ENCODE peak calls at places on chromosomes 12 and 14, in nine cellular contexts. One of them, this sample, is unnamed.

GRCh38 chr12:34400986-34401658 is 378.8 kb downstream of the ALG10 start:
- DNase-seq in lung microvascular endothelial cell: no peak
- DNase-seq in T follicular helper cell: no peak
- DNase-seq in nephron progenitor cell: no peak
- DNase-seq in mucosa of descending colon: peak
- DNase-seq in kidney: peak
- DNase-seq in coronary artery: peak
- DNase-seq in cardiac fibroblast: no peak
- DNase-seq in kidney tubule cell: no peak
- DNase-seq in this sample: no peak

GRCh38 chr12:104494137-104494815 is 37.5 kb downstream of the CHST11 start:
- DNase-seq in cardiac fibroblast: no peak
- DNase-seq in kidney tubule cell: no peak
- DNase-seq in T follicular helper cell: peak
- DNase-seq in kidney: no peak
- DNase-seq in lung microvascular endothelial cell: no peak
- DNase-seq in coronary artery: no peak
- DNase-seq in mucosa of descending colon: no peak
- DNase-seq in nephron progenitor cell: no peak
- DNase-seq in this sample: no peak

GRCh38 chr12:12719496-12719895 is 2.3 kb downstream of the CDKN1B start:
- DNase-seq in nephron progenitor cell: no peak
- DNase-seq in kidney: no peak
- DNase-seq in coronary artery: no peak
- DNase-seq in lung microvascular endothelial cell: peak
- DNase-seq in kidney tubule cell: peak
- DNase-seq in T follicular helper cell: no peak
- DNase-seq in mucosa of descending colon: no peak
- DNase-seq in cardiac fibroblast: no peak
- DNase-seq in this sample: no peak

GRCh38 chr12:116403546-116403945 is 126.1 kb upstream of the MED13L start:
- DNase-seq in mucosa of descending colon: no peak
- DNase-seq in lung microvascular endothelial cell: no peak
- DNase-seq in kidney tubule cell: peak
- DNase-seq in coronary artery: no peak
- DNase-seq in cardiac fibroblast: no peak
- DNase-seq in nephron progenitor cell: no peak
- DNase-seq in kidney: no peak
- DNase-seq in T follicular helper cell: no peak
- DNase-seq in this sample: no peak

GRCh38 chr14:77892381-77892871 is 92.5 kb downstream of the ADCK1 start:
- DNase-seq in kidney: no peak
- DNase-seq in coronary artery: no peak
- DNase-seq in nephron progenitor cell: no peak
- DNase-seq in mucosa of descending colon: no peak
- DNase-seq in kidney tubule cell: peak
- DNase-seq in cardiac fibroblast: peak
- DNase-seq in T follicular helper cell: no peak
- DNase-seq in lung microvascular endothelial cell: peak
- DNase-seq in this sample: no peak

GRCh38 chr12:57195655-57196371 is 20.8 kb upstream of the NXPH4 start:
- DNase-seq in kidney: no peak
- DNase-seq in cardiac fibroblast: no peak
- DNase-seq in mucosa of descending colon: peak
- DNase-seq in coronary artery: no peak
- DNase-seq in lung microvascular endothelial cell: no peak
- DNase-seq in T follicular helper cell: no peak
- DNase-seq in kidney tubule cell: no peak
- DNase-seq in nephron progenitor cell: no peak
- DNase-seq in this sample: no peak

GRCh38 chr12:127928178-127928577 is 338.8 kb upstream of the TMEM132C start:
- DNase-seq in T follicular helper cell: no peak
- DNase-seq in kidney tubule cell: no peak
- DNase-seq in lung microvascular endothelial cell: no peak
- DNase-seq in mucosa of descending colon: no peak
- DNase-seq in cardiac fibroblast: no peak
- DNase-seq in nephron progenitor cell: no peak
- DNase-seq in kidney: no peak
- DNase-seq in coronary artery: no peak
- DNase-seq in this sample: no peak

GRCh38 chr12:121259074-121259473 is 37.4 kb downstream of the CAMKK2 start:
- DNase-seq in cardiac fibroblast: no peak
- DNase-seq in T follicular helper cell: no peak
- DNase-seq in coronary artery: no peak
- DNase-seq in lung microvascular endothelial cell: no peak
- DNase-seq in nephron progenitor cell: no peak
- DNase-seq in kidney tubule cell: no peak
- DNase-seq in mucosa of descending colon: no peak
- DNase-seq in kidney: peak
- DNase-seq in this sample: no peak

GRCh38 chr14:68397827-68398226 is 395.0 kb downstream of the ZFP36L1 start:
- DNase-seq in kidney: no peak
- DNase-seq in mucosa of descending colon: no peak
- DNase-seq in coronary artery: no peak
- DNase-seq in T follicular helper cell: no peak
- DNase-seq in nephron progenitor cell: peak
- DNase-seq in lung microvascular endothelial cell: no peak
- DNase-seq in cardiac fibroblast: peak
- DNase-seq in kidney tubule cell: no peak
- DNase-seq in this sample: no peak

GRCh38 chr12:124923906-124924734 is 9.7 kb upstream of the UBC start:
- DNase-seq in mucosa of descending colon: no peak
- DNase-seq in cardiac fibroblast: peak
- DNase-seq in lung microvascular endothelial cell: no peak
- DNase-seq in nephron progenitor cell: no peak
- DNase-seq in T follicular helper cell: no peak
- DNase-seq in kidney: no peak
- DNase-seq in coronary artery: no peak
- DNase-seq in kidney tubule cell: peak
- DNase-seq in this sample: no peak

GRCh38 chr14:80549141-80549540 is 337.8 kb upstream of the DIO2 start:
- DNase-seq in mucosa of descending colon: no peak
- DNase-seq in cardiac fibroblast: peak
- DNase-seq in nephron progenitor cell: no peak
- DNase-seq in kidney tubule cell: no peak
- DNase-seq in T follicular helper cell: no peak
- DNase-seq in kidney: no peak
- DNase-seq in lung microvascular endothelial cell: no peak
- DNase-seq in coronary artery: no peak
- DNase-seq in this sample: no peak

GRCh38 chr14:31420319-31421081 is at the start of gene HEATR5A:
- DNase-seq in lung microvascular endothelial cell: peak
- DNase-seq in nephron progenitor cell: peak
- DNase-seq in cardiac fibroblast: peak
- DNase-seq in T follicular helper cell: peak
- DNase-seq in coronary artery: peak
- DNase-seq in mucosa of descending colon: peak
- DNase-seq in kidney tubule cell: peak
- DNase-seq in kidney: peak
- DNase-seq in this sample: peak

GRCh38 chr12:32918890-32919791 is 22.6 kb upstream of the PKP2 start:
- DNase-seq in kidney: no peak
- DNase-seq in cardiac fibroblast: peak
- DNase-seq in nephron progenitor cell: peak
- DNase-seq in T follicular helper cell: no peak
- DNase-seq in lung microvascular endothelial cell: peak
- DNase-seq in mucosa of descending colon: no peak
- DNase-seq in kidney tubule cell: peak
- DNase-seq in coronary artery: no peak
- DNase-seq in this sample: no peak

GRCh38 chr14:93963692-93964091 is 12.7 kb downstream of the ASB2 start:
- DNase-seq in coronary artery: no peak
- DNase-seq in kidney tubule cell: no peak
- DNase-seq in nephron progenitor cell: no peak
- DNase-seq in kidney: peak
- DNase-seq in mucosa of descending colon: no peak
- DNase-seq in T follicular helper cell: no peak
- DNase-seq in cardiac fibroblast: no peak
- DNase-seq in lung microvascular endothelial cell: no peak
- DNase-seq in this sample: no peak

GRCh38 chr14:91119556-91120311 is 5.9 kb downstream of the DGLUCY start:
- DNase-seq in T follicular helper cell: no peak
- DNase-seq in kidney tubule cell: peak
- DNase-seq in cardiac fibroblast: peak
- DNase-seq in coronary artery: no peak
- DNase-seq in mucosa of descending colon: no peak
- DNase-seq in kidney: no peak
- DNase-seq in lung microvascular endothelial cell: peak
- DNase-seq in nephron progenitor cell: no peak
- DNase-seq in this sample: no peak

GRCh38 chr14:23486116-23486515 is 16.6 kb downstream of the NGDN start:
- DNase-seq in coronary artery: no peak
- DNase-seq in mucosa of descending colon: no peak
- DNase-seq in kidney tubule cell: no peak
- DNase-seq in kidney: no peak
- DNase-seq in nephron progenitor cell: no peak
- DNase-seq in lung microvascular endothelial cell: no peak
- DNase-seq in cardiac fibroblast: no peak
- DNase-seq in T follicular helper cell: no peak
- DNase-seq in this sample: no peak

GRCh38 chr14:71341160-71341559 is 433.9 kb downstream of the PCNX1 start:
- DNase-seq in nephron progenitor cell: no peak
- DNase-seq in lung microvascular endothelial cell: no peak
- DNase-seq in cardiac fibroblast: no peak
- DNase-seq in kidney: no peak
- DNase-seq in mucosa of descending colon: no peak
- DNase-seq in T follicular helper cell: no peak
- DNase-seq in kidney tubule cell: no peak
- DNase-seq in coronary artery: no peak
- DNase-seq in this sample: no peak

GRCh38 chr12:67469666-67470065 is 178.9 kb upstream of the DYRK2 start:
- DNase-seq in mucosa of descending colon: no peak
- DNase-seq in kidney: no peak
- DNase-seq in nephron progenitor cell: peak
- DNase-seq in T follicular helper cell: no peak
- DNase-seq in kidney tubule cell: no peak
- DNase-seq in coronary artery: no peak
- DNase-seq in lung microvascular endothelial cell: no peak
- DNase-seq in cardiac fibroblast: no peak
- DNase-seq in this sample: peak

GRCh38 chr14:106691601-106692291 is 1165.4 kb downstream of the TMEM121 start:
- DNase-seq in mucosa of descending colon: peak
- DNase-seq in coronary artery: no peak
- DNase-seq in cardiac fibroblast: no peak
- DNase-seq in kidney tubule cell: no peak
- DNase-seq in nephron progenitor cell: peak
- DNase-seq in T follicular helper cell: peak
- DNase-seq in kidney: peak
- DNase-seq in lung microvascular endothelial cell: peak
- DNase-seq in this sample: no peak

GRCh38 chr12:32921397-32921796 is 24.8 kb upstream of the PKP2 start:
- DNase-seq in nephron progenitor cell: no peak
- DNase-seq in coronary artery: no peak
- DNase-seq in kidney: no peak
- DNase-seq in mucosa of descending colon: no peak
- DNase-seq in lung microvascular endothelial cell: peak
- DNase-seq in cardiac fibroblast: peak
- DNase-seq in kidney tubule cell: peak
- DNase-seq in T follicular helper cell: no peak
- DNase-seq in this sample: no peak

GRCh38 chr14:32345311-32345771 is 16.2 kb downstream of the AKAP6 start:
- DNase-seq in coronary artery: no peak
- DNase-seq in kidney: no peak
- DNase-seq in lung microvascular endothelial cell: peak
- DNase-seq in cardiac fibroblast: peak
- DNase-seq in T follicular helper cell: no peak
- DNase-seq in mucosa of descending colon: no peak
- DNase-seq in nephron progenitor cell: no peak
- DNase-seq in kidney tubule cell: peak
- DNase-seq in this sample: no peak

GRCh38 chr14:96095581-96096476 is 56.7 kb downstream of the C14orf132 start:
- DNase-seq in coronary artery: peak
- DNase-seq in kidney: peak
- DNase-seq in kidney tubule cell: peak
- DNase-seq in cardiac fibroblast: peak
- DNase-seq in mucosa of descending colon: no peak
- DNase-seq in lung microvascular endothelial cell: no peak
- DNase-seq in nephron progenitor cell: no peak
- DNase-seq in T follicular helper cell: no peak
- DNase-seq in this sample: no peak

GRCh38 chr12:26172478-26172877 is 22.9 kb upstream of the SSPN start:
- DNase-seq in lung microvascular endothelial cell: no peak
- DNase-seq in coronary artery: no peak
- DNase-seq in mucosa of descending colon: no peak
- DNase-seq in T follicular helper cell: no peak
- DNase-seq in nephron progenitor cell: no peak
- DNase-seq in cardiac fibroblast: no peak
- DNase-seq in kidney: no peak
- DNase-seq in kidney tubule cell: no peak
- DNase-seq in this sample: no peak

GRCh38 chr12:48800457-48800856 is 11.6 kb upstream of the ADCY6 start:
- DNase-seq in kidney: no peak
- DNase-seq in lung microvascular endothelial cell: no peak
- DNase-seq in T follicular helper cell: no peak
- DNase-seq in cardiac fibroblast: no peak
- DNase-seq in coronary artery: no peak
- DNase-seq in kidney tubule cell: no peak
- DNase-seq in nephron progenitor cell: no peak
- DNase-seq in mucosa of descending colon: no peak
- DNase-seq in this sample: no peak

GRCh38 chr14:105876158-105876557 is 349.8 kb downstream of the TMEM121 start:
- DNase-seq in T follicular helper cell: no peak
- DNase-seq in kidney tubule cell: no peak
- DNase-seq in nephron progenitor cell: no peak
- DNase-seq in mucosa of descending colon: no peak
- DNase-seq in lung microvascular endothelial cell: no peak
- DNase-seq in coronary artery: peak
- DNase-seq in kidney: no peak
- DNase-seq in cardiac fibroblast: no peak
- DNase-seq in this sample: no peak

GRCh38 chr12:2084553-2085296 is 31.9 kb downstream of the CACNA1C start:
- DNase-seq in kidney: no peak
- DNase-seq in cardiac fibroblast: peak
- DNase-seq in mucosa of descending colon: no peak
- DNase-seq in kidney tubule cell: peak
- DNase-seq in lung microvascular endothelial cell: no peak
- DNase-seq in T follicular helper cell: no peak
- DNase-seq in nephron progenitor cell: no peak
- DNase-seq in coronary artery: peak
- DNase-seq in this sample: no peak